ENCODE peak calls at places on chromosomes 11 and 22, in eight cellular contexts. A, N, Z, T, Y, B, F and H are unnamed samples.

GRCh38 chr11:94746721-94747120 is 21.4 kb upstream of the AMOTL1 start:
- DNase-seq in A (no peak), B (no peak), T (no peak), F (no peak), Y (no peak), N (no peak), Z (no peak), H (no peak)

GRCh38 chr11:129023968-129024676 is 81.5 kb upstream of the TP53AIP1 start:
- DNase-seq in N (peak; percentile 87), A (peak; percentile 34), B (no peak), F (peak; percentile 68), T (peak; percentile 91), Z (peak; percentile 5), Y (no peak), H (no peak)

GRCh38 chr22:20058989-20059770 is 20.9 kb upstream of the DGCR8 start:
- DNase-seq in B (no peak), A (peak; percentile 18), F (no peak), Z (no peak), Y (no peak), T (no peak), N (no peak), H (no peak)

GRCh38 chr22:32473388-32473952 is 1.1 kb upstream of the FBXO7 start:
- DNase-seq in A (peak; percentile 73), F (no peak), B (no peak), T (peak; percentile 44), Y (no peak), Z (peak; percentile 70), N (peak; percentile 30), H (peak; percentile 84)

GRCh38 chr11:130145975-130146776 is 13.4 kb upstream of the ST14 start:
- DNase-seq in T (peak; percentile 99), F (peak; percentile 74), Z (no peak), A (no peak), B (no peak), N (peak; percentile 88), Y (peak; percentile 27), H (no peak)

GRCh38 chr22:33785283-33785991 is 134.8 kb downstream of the LARGE1 start:
- DNase-seq in Z (peak; percentile 88), N (no peak), A (no peak), T (peak; percentile 91), B (no peak), Y (no peak), F (no peak), H (no peak)

GRCh38 chr11:117444256-117445096 is 116.8 kb downstream of the CEP164 start:
- DNase-seq in A (no peak), F (no peak), N (no peak), Z (no peak), B (peak; percentile 49), Y (no peak), T (no peak), H (no peak)

GRCh38 chr22:50236731-50237409 is 8.0 kb downstream of the TUBGCP6 start:
- DNase-seq in N (no peak), B (no peak), Z (peak; percentile 17), Y (no peak), F (no peak), A (no peak), T (no peak), H (no peak)

GRCh38 chr11:92376146-92376599 is 151.6 kb downstream of the FAT3 start:
- DNase-seq in F (no peak), Y (no peak), Z (peak; percentile 83), T (no peak), B (no peak), N (no peak), A (no peak), H (peak; percentile 64)

GRCh38 chr22:26711205-26711958 is 54.0 kb downstream of the MIAT start:
- DNase-seq in T (no peak), N (peak; percentile 35), F (no peak), A (no peak), B (peak; percentile 75), Z (peak; percentile 62), Y (no peak), H (no peak)

GRCh38 chr11:122850076-122850631 is 11.9 kb downstream of the CRTAM start:
- DNase-seq in T (no peak), Z (peak; percentile 57), B (no peak), N (no peak), A (peak; percentile 8), Y (no peak), F (no peak), H (peak; percentile 84)

GRCh38 chr11:32396991-32397390 is 38.3 kb downstream of the WT1 start:
- DNase-seq in F (no peak), A (no peak), Z (no peak), Y (no peak), T (no peak), B (no peak), N (no peak), H (no peak)

GRCh38 chr11:103731681-103732080 is 304.8 kb upstream of the DDI1 start:
- DNase-seq in T (no peak), B (no peak), Z (peak; percentile 19), N (no peak), A (no peak), Y (no peak), F (no peak), H (no peak)

GRCh38 chr11:132318421-132319157 is 948.2 kb downstream of the NTM start:
- DNase-seq in F (no peak), Y (no peak), N (no peak), T (peak; percentile 80), B (no peak), A (no peak), Z (peak; percentile 76), H (no peak)

GRCh38 chr11:120854988-120855387 is 168.9 kb upstream of the TBCEL start:
- DNase-seq in A (peak; percentile 74), Z (no peak), B (no peak), N (no peak), F (no peak), Y (no peak), T (no peak), H (no peak)

GRCh38 chr11:85164743-85165142 is 462.4 kb downstream of the DLG2 start:
- DNase-seq in T (no peak), Y (no peak), N (no peak), F (no peak), A (no peak), Z (no peak), B (no peak), H (no peak)

GRCh38 chr22:30650508-30651116 is 15.0 kb downstream of the SLC35E4 start:
- DNase-seq in Y (no peak), T (no peak), N (no peak), B (no peak), Z (no peak), F (no peak), A (no peak), H (no peak)

GRCh38 chr11:8867856-8868705 is 42.9 kb upstream of the AKIP1 start:
- DNase-seq in Y (no peak), T (peak; percentile 46), F (no peak), A (no peak), N (no peak), Z (peak; percentile 63), B (no peak), H (no peak)

GRCh38 chr11:6481012-6481923 is at the start of the genes ARFIP2 and TIMM10B:
- DNase-seq in N (peak; percentile 99), T (peak; percentile 97), A (peak; percentile 99), B (peak; percentile 100), F (peak; percentile 98), Z (peak; percentile 98), Y (peak; percentile 98), H (peak; percentile 99)

GRCh38 chr11:2224254-2224653 is 46.1 kb downstream of the ASCL2 start:
- DNase-seq in T (no peak), F (no peak), B (no peak), Y (no peak), N (no peak), Z (no peak), A (no peak), H (no peak)
- H3K27ac ChIP-seq in T (no peak overlapping the region), F (no peak overlapping the region), B (no peak overlapping the region), Y (no peak overlapping the region), N (no peak overlapping the region), Z (no peak overlapping the region), A (no peak overlapping the region), H (no peak overlapping the region)

GRCh38 chr11:29734287-29734686 is 282.5 kb downstream of the KCNA4 start:
- DNase-seq in T (peak; percentile 60), F (no peak), B (no peak), A (no peak), Z (no peak), N (no peak), Y (no peak), H (no peak)
- TF ChIP-seq CTCF in T (no peak), F (no peak), B (no peak), A (no peak), Z (no peak), N (no peak), Y (no peak), H (no peak)

GRCh38 chr11:102109896-102110760 is at the start of gene YAP1:
- DNase-seq in N (peak; percentile 89), A (peak; percentile 93), F (peak; percentile 86), Y (peak; percentile 91), T (peak; percentile 95), Z (peak; percentile 91), B (peak; percentile 91), H (peak; percentile 95)
- H3K27ac ChIP-seq in N (peak within 1 kb of the TSS; percentile 99), A (peak within 1 kb of the TSS; percentile 98), F (peak within 1 kb of the TSS; percentile 100), Y (peak within 1 kb of the TSS; percentile 97), T (peak within 1 kb of the TSS; percentile 97), Z (peak within 1 kb of the TSS; percentile 100), B (peak within 1 kb of the TSS; percentile 89), H (peak within 1 kb of the TSS; percentile 99)

GRCh38 chr22:22700631-22701030 is 56.2 kb downstream of the GGTLC2 start:
- DNase-seq in A (no peak), T (no peak), B (no peak), Z (no peak), Y (no peak), N (no peak), F (no peak), H (no peak)

GRCh38 chr22:22702874-22703570 is 58.6 kb downstream of the GGTLC2 start:
- DNase-seq in A (no peak), F (no peak), B (no peak), Y (no peak), T (no peak), N (no peak), Z (no peak), H (no peak)

GRCh38 chr22:22704156-22704946 is 59.9 kb downstream of the GGTLC2 start:
- DNase-seq in F (no peak), Z (no peak), B (no peak), N (no peak), T (no peak), A (no peak), Y (no peak), H (no peak)

GRCh38 chr22:22703715-22704114 is 59.3 kb downstream of the GGTLC2 start:
- DNase-seq in N (no peak), B (no peak), A (no peak), Z (no peak), T (no peak), F (no peak), Y (no peak), H (no peak)

DNA sequence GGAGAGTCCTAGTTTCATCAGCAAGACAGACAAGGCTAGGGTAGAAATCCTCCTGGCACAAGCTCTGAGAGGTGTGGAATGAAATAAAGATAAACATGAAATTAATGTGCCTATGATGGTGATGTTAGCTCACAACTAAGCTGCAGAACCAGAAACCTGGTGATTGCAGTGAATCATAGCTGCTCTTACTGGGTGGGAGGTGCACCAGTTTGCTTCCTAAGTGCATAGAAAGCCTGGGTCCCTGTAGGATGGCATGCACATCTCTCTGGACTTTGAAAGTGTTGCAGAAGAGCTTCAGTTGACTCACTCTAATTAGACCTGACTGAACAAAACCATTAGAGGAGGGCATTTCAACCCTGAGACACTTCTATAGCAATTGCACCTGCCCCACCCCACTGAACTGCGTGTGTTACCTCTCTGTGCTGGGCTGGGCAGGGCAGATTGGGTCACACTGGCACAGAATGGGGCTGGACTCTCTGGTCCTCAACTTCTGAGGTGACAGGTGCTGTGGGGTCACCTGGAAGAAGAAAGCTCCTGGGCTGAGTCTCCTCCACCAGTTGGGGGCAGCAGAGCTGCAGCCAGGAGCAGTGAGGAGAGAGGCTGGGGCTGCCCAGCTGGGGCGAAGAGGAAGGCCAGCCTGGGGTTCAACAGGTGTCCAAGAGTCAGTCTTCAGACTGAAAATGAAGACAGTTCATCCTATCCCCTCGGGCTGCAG is 57.9 kb downstream of the GGTLC2 start:
- DNase-seq in Z (no peak), T (no peak), Y (no peak), N (peak; percentile 44), B (no peak), A (no peak), F (no peak), H (no peak)
- TF ChIP-seq CTCF in Z (no peak), T (peak; percentile 6), Y (no peak), N (peak; percentile 28), B (peak; percentile 41), A (peak; percentile 44), F (no peak), H (no peak)